ENCODE peak calls at places on chromosomes 16 and 17, in five cellular contexts. Y is PC-9, E is heart left ventricle, O is thoracic aorta, F is A549. K is an unnamed sample.

GRCh38 chr16:52293209-52293608 is 253.7 kb downstream of the TOX3 start:
- DNase-seq in Y (no peak), E (no peak), O (no peak), F (no peak), K (no peak)

GRCh38 chr16:65176603-65177002 is 54.7 kb upstream of the CDH11 start:
- DNase-seq in Y (no peak), E (peak), O (no peak), F (no peak), K (no peak)

GRCh38 chr17:74417178-74418045 is 14.5 kb upstream of the GPRC5C start:
- DNase-seq in Y (peak), E (no peak), O (no peak), F (peak), K (no peak)

GRCh38 chr16:75660726-75661302 is 13.2 kb downstream of the TERF2IP start:
- DNase-seq in Y (no peak), E (no peak), O (no peak), F (no peak), K (no peak)

GRCh38 chr17:50861822-50862528 is 4.2 kb downstream of the TOB1 start:
- DNase-seq in Y (no peak), E (no peak), O (no peak), F (no peak), K (no peak)

GRCh38 chr17:14268264-14268663 is 31.6 kb upstream of the CDRT15 start:
- DNase-seq in Y (no peak), E (no peak), O (no peak), F (no peak), K (no peak)

GRCh38 chr16:71565812-71566700 is 10.8 kb downstream of the TAT start:
- DNase-seq in Y (no peak), E (no peak), O (no peak), F (no peak), K (no peak)

GRCh38 chr17:50892101-50892776 is 26.1 kb upstream of the TOB1 start:
- DNase-seq in Y (peak), E (no peak), O (no peak), F (no peak), K (no peak)

GRCh38 chr16:12850186-12850585 is 46.5 kb upstream of the CPPED1 start:
- DNase-seq in Y (no peak), E (no peak), O (no peak), F (no peak), K (no peak)

GRCh38 chr16:28597692-28598261 is 927 bp upstream of the SULT1A2 start:
- DNase-seq in Y (peak), E (no peak), O (no peak), F (peak), K (no peak)

GRCh38 chr17:82775033-82775823 is 23.4 kb downstream of the TBCD start:
- DNase-seq in Y (no peak), E (no peak), O (no peak), F (peak), K (no peak)

GRCh38 chr16:30342751-30343490 is 12.2 kb downstream of the CD2BP2 start:
- DNase-seq in Y (no peak), E (no peak), O (no peak), F (no peak), K (no peak)

GRCh38 chr16:79071424-79071823 is 529.1 kb downstream of the MAF start:
- DNase-seq in Y (no peak), E (no peak), O (no peak), F (no peak), K (no peak)

GRCh38 chr16:77211880-77212735 is 12.9 kb downstream of the SYCE1L start:
- DNase-seq in Y (no peak), E (peak), O (no peak), F (peak), K (no peak)

GRCh38 chr17:50028207-50029120 is 27.4 kb upstream of the ITGA3 start:
- DNase-seq in Y (peak), E (no peak), O (no peak), F (peak), K (no peak)

GRCh38 chr17:75996665-75997590 is 3.7 kb upstream of the CDK3 start:
- DNase-seq in Y (peak), E (no peak), O (no peak), F (no peak), K (no peak)

DNA sequence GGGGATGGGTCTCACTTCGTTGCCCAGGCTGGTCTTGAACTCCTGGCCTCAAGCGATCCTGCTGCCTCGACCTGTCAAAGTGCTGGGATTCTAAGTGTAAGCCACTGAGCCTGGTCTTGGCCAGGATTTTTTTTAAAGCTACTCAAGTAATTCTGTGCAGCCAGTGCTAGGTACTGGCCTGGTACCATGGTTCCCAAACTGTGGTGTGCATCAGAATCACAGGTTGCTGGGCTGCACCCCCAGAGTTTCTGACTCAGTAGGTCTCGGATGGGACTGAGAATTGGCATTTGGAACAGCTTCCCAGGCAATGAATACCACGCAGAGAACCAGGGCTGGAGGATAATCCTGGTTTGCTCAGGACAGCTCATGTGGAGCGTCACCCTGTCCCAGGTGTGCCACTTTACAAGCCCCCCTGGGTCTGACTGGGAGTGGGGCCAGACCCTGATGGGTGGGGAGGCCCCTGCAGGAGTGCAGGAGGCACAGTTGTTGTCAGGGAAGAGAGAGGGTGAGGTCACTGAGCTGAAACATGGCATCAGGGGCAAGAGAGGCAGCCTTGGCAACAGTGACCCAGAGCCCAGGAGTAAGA is 10.7 kb upstream of the MRPS23 start:
- DNase-seq in Y (no peak), E (no peak), O (no peak), F (no peak), K (no peak)
- H3K4me3 ChIP-seq in Y (peak), E (no peak), O (peak), F (peak), K (no peak)

GRCh38 chr17:32795339-32795979 is 81.5 kb downstream of the MYO1D start:
- DNase-seq in Y (no peak), E (no peak), O (no peak), F (no peak), K (no peak)
- TF ChIP-seq CTCF in Y (no peak), E (no peak), O (no peak), F (no peak), K (no peak)

DNA sequence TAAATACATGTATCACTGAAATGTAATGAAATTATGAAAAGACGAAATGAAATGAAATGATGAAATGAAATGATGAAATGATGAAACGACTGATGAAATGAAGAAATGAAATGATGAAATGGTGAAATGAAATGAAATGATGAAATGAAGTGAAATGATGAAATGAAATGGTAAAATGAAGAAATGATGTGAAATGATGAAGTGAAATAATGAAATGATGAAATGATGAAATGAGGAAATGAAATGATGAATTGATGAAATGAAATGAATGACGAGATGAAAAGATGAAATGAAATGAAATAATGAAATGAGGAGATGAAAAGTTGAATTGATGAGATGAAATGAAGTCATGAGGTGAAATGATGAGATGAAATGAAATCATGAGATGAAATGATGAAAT is 594.7 kb downstream of the TP53TG3F start:
- DNase-seq in Y (no peak), E (no peak), O (no peak), F (no peak), K (no peak)
- H3K4me3 ChIP-seq in Y (no peak), E (no peak), O (no peak), F (no peak), K (no peak)

GRCh38 chr17:41773731-41774193 is 12.7 kb downstream of the JUP start:
- DNase-seq in Y (no peak), E (no peak), O (no peak), F (no peak), K (no peak)
- TF ChIP-seq CTCF in Y (no peak), E (no peak), O (no peak), F (no peak), K (no peak)

GRCh38 chr17:17781591-17782424 is 55.0 kb downstream of the SREBF1 start:
- DNase-seq in Y (no peak), E (peak), O (no peak), F (peak), K (no peak)
- H3K4me3 ChIP-seq in Y (peak), E (peak), O (peak), F (peak), K (peak)

GRCh38 chr17:37088913-37089312 is 140.2 kb downstream of the AATF start:
- DNase-seq in Y (no peak), E (no peak), O (no peak), F (no peak), K (no peak)
- TF ChIP-seq CTCF in Y (no peak), E (no peak), O (no peak), F (no peak), K (no peak)

DNA sequence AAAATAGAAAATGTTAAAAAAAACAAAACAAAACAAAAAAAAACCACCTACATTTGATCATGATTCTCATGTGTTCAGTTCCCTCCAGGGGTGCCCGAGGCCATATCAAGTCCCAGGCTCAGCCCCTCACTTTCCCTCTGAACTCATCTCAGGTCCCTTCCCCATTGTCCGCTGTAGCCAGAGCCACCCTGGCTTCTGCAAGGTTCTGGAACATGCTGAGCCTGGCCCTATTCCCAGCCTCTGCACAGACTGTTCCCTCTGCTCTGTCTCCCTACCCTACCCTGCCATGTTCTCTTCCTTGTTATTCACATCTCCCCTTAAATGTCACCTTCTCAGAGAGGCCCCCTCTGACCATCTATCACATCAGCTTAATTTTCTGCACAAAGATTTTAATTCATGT is 46.9 kb downstream of the TK2 start:
- DNase-seq in Y (no peak), E (no peak), O (no peak), F (no peak), K (no peak)
- H3K4me3 ChIP-seq in Y (no peak), E (no peak), O (peak), F (no peak), K (no peak)

GRCh38 chr16:2025878-2026460 is 733 bp upstream of the NHERF2 start:
- DNase-seq in Y (no peak), E (no peak), O (no peak), F (no peak), K (no peak)

GRCh38 chr16:2028620-2029220 is 2.0 kb downstream of the NHERF2 start:
- DNase-seq in Y (no peak), E (peak), O (no peak), F (no peak), K (no peak)

GRCh38 chr16:2028146-2028545 is 1.4 kb downstream of the NHERF2 start:
- DNase-seq in Y (no peak), E (peak), O (no peak), F (no peak), K (no peak)

GRCh38 chr16:2026461-2027023 is at the start of gene NHERF2:
- DNase-seq in Y (no peak), E (no peak), O (no peak), F (no peak), K (no peak)

GRCh38 chr16:2027024-2028010 is 615 bp downstream of the NHERF2 start:
- DNase-seq in Y (no peak), E (peak), O (no peak), F (peak), K (no peak)
- TF ChIP-seq CTCF in Y (no peak), E (no peak), O (no peak), F (no peak), K (no peak)

K was measured in GM12864.